ENCODE peak calls at places on chromosomes 16 and 17, in six cellular contexts. One of them, this sample, is unnamed.

GRCh38 chr16:15993541-15993940 is 44.1 kb downstream of the ABCC1 start:
- DNase-seq in testis: no peak
- DNase-seq in activated naive CD4-positive, alpha-beta T cell treated with anti-CD3 and anti-CD28 coated beads for 36 hours: no peak
- DNase-seq in HS-5: no peak
- DNase-seq in stomach: no peak
- DNase-seq in KBM-7: no peak
- DNase-seq in this sample: no peak

GRCh38 chr17:48577330-48577945 is 712 bp downstream of the HOXB4 start:
- DNase-seq in testis: no peak
- DNase-seq in activated naive CD4-positive, alpha-beta T cell treated with anti-CD3 and anti-CD28 coated beads for 36 hours: peak
- DNase-seq in HS-5: no peak
- DNase-seq in stomach: no peak
- DNase-seq in KBM-7: peak
- DNase-seq in this sample: no peak

GRCh38 chr16:13931845-13932244 is 11.9 kb downstream of the ERCC4 start:
- DNase-seq in testis: no peak
- DNase-seq in activated naive CD4-positive, alpha-beta T cell treated with anti-CD3 and anti-CD28 coated beads for 36 hours: no peak
- DNase-seq in HS-5: no peak
- DNase-seq in stomach: no peak
- DNase-seq in KBM-7: no peak
- DNase-seq in this sample: no peak

GRCh38 chr17:41308251-41308917 is 725 bp downstream of the KRTAP16-1 start:
- DNase-seq in testis: no peak
- DNase-seq in activated naive CD4-positive, alpha-beta T cell treated with anti-CD3 and anti-CD28 coated beads for 36 hours: peak
- DNase-seq in HS-5: no peak
- DNase-seq in stomach: no peak
- DNase-seq in KBM-7: no peak
- DNase-seq in this sample: peak

GRCh38 chr17:82559779-82560642 is 40.5 kb downstream of the FOXK2 start:
- DNase-seq in testis: no peak
- DNase-seq in activated naive CD4-positive, alpha-beta T cell treated with anti-CD3 and anti-CD28 coated beads for 36 hours: no peak
- DNase-seq in HS-5: no peak
- DNase-seq in stomach: no peak
- DNase-seq in KBM-7: no peak
- DNase-seq in this sample: no peak

GRCh38 chr16:90083139-90083538 is 6.0 kb upstream of the PRDM7 start:
- DNase-seq in testis: no peak
- DNase-seq in activated naive CD4-positive, alpha-beta T cell treated with anti-CD3 and anti-CD28 coated beads for 36 hours: peak
- DNase-seq in HS-5: no peak
- DNase-seq in stomach: no peak
- DNase-seq in KBM-7: no peak
- DNase-seq in this sample: no peak

GRCh38 chr17:81569986-81570514 is 17.9 kb upstream of the FAAP100 start:
- DNase-seq in testis: no peak
- DNase-seq in activated naive CD4-positive, alpha-beta T cell treated with anti-CD3 and anti-CD28 coated beads for 36 hours: no peak
- DNase-seq in HS-5: no peak
- DNase-seq in stomach: no peak
- DNase-seq in KBM-7: no peak
- DNase-seq in this sample: no peak

GRCh38 chr16:83937922-83938875 is 14.8 kb upstream of the OSGIN1 start:
- DNase-seq in testis: no peak
- DNase-seq in activated naive CD4-positive, alpha-beta T cell treated with anti-CD3 and anti-CD28 coated beads for 36 hours: no peak
- DNase-seq in HS-5: no peak
- DNase-seq in stomach: no peak
- DNase-seq in KBM-7: no peak
- DNase-seq in this sample: no peak

GRCh38 chr17:70278846-70279465 is 109.6 kb downstream of the KCNJ2 start:
- DNase-seq in testis: no peak
- DNase-seq in activated naive CD4-positive, alpha-beta T cell treated with anti-CD3 and anti-CD28 coated beads for 36 hours: no peak
- DNase-seq in HS-5: no peak
- DNase-seq in stomach: no peak
- DNase-seq in KBM-7: no peak
- DNase-seq in this sample: no peak

GRCh38 chr17:13647551-13647950 is 45.8 kb upstream of the HS3ST3A1 start:
- DNase-seq in testis: no peak
- DNase-seq in activated naive CD4-positive, alpha-beta T cell treated with anti-CD3 and anti-CD28 coated beads for 36 hours: no peak
- DNase-seq in HS-5: no peak
- DNase-seq in stomach: no peak
- DNase-seq in KBM-7: no peak
- DNase-seq in this sample: no peak

GRCh38 chr17:77470800-77471733 is 330.3 kb downstream of the SEC14L1 start:
- DNase-seq in testis: no peak
- DNase-seq in activated naive CD4-positive, alpha-beta T cell treated with anti-CD3 and anti-CD28 coated beads for 36 hours: no peak
- DNase-seq in HS-5: no peak
- DNase-seq in stomach: no peak
- DNase-seq in KBM-7: no peak
- DNase-seq in this sample: no peak

GRCh38 chr17:38735161-38735997 is 5.2 kb downstream of the CISD3 start:
- DNase-seq in testis: peak
- DNase-seq in activated naive CD4-positive, alpha-beta T cell treated with anti-CD3 and anti-CD28 coated beads for 36 hours: peak
- DNase-seq in HS-5: no peak
- DNase-seq in stomach: peak
- DNase-seq in KBM-7: peak
- DNase-seq in this sample: no peak

GRCh38 chr16:72990003-72990521 is 57.9 kb downstream of the ZFHX3 start:
- DNase-seq in testis: peak
- DNase-seq in activated naive CD4-positive, alpha-beta T cell treated with anti-CD3 and anti-CD28 coated beads for 36 hours: no peak
- DNase-seq in HS-5: no peak
- DNase-seq in stomach: peak
- DNase-seq in KBM-7: peak
- DNase-seq in this sample: no peak

GRCh38 chr17:49779730-49780220 is 8.7 kb upstream of the KAT7 start:
- DNase-seq in testis: peak
- DNase-seq in activated naive CD4-positive, alpha-beta T cell treated with anti-CD3 and anti-CD28 coated beads for 36 hours: peak
- DNase-seq in HS-5: peak
- DNase-seq in stomach: no peak
- DNase-seq in KBM-7: peak
- DNase-seq in this sample: peak

This sample was measured in AML-193.